ENCODE peak calls at places on chromosomes 2 and 18, in ten cellular contexts. One of them, this sample, is unnamed.

GRCh38 chr2:209638346-209638745 is 133.3 kb upstream of the UNC80 start:
- DNase-seq in Peyer's patch: no peak
- DNase-seq in H1: no peak
- DNase-seq in effector memory CD4-positive, alpha-beta T cell: no peak
- DNase-seq in CD4-positive, CD25-positive, alpha-beta regulatory T cell: no peak
- DNase-seq in WERI-Rb-1: no peak
- DNase-seq in fibroblast of lung: peak
- DNase-seq in astrocyte: peak
- DNase-seq in tibial nerve: no peak
- DNase-seq in MM.1S: no peak
- DNase-seq in this sample: no peak

GRCh38 chr2:16617282-16618266 is 48.1 kb downstream of the CYRIA start:
- DNase-seq in Peyer's patch: no peak
- DNase-seq in H1: no peak
- DNase-seq in effector memory CD4-positive, alpha-beta T cell: no peak
- DNase-seq in CD4-positive, CD25-positive, alpha-beta regulatory T cell: no peak
- DNase-seq in WERI-Rb-1: peak
- DNase-seq in fibroblast of lung: peak
- DNase-seq in astrocyte: no peak
- DNase-seq in tibial nerve: no peak
- DNase-seq in MM.1S: no peak
- DNase-seq in this sample: no peak

GRCh38 chr2:70645733-70646420 is 92.3 kb upstream of the TGFA start:
- DNase-seq in Peyer's patch: no peak
- DNase-seq in H1: no peak
- DNase-seq in effector memory CD4-positive, alpha-beta T cell: no peak
- DNase-seq in CD4-positive, CD25-positive, alpha-beta regulatory T cell: no peak
- DNase-seq in WERI-Rb-1: peak
- DNase-seq in fibroblast of lung: no peak
- DNase-seq in astrocyte: no peak
- DNase-seq in tibial nerve: no peak
- DNase-seq in MM.1S: peak
- DNase-seq in this sample: no peak

GRCh38 chr2:227395556-227395955 is 7.8 kb upstream of the SCYGR1 start:
- DNase-seq in Peyer's patch: no peak
- DNase-seq in H1: no peak
- DNase-seq in effector memory CD4-positive, alpha-beta T cell: no peak
- DNase-seq in CD4-positive, CD25-positive, alpha-beta regulatory T cell: no peak
- DNase-seq in WERI-Rb-1: no peak
- DNase-seq in fibroblast of lung: no peak
- DNase-seq in astrocyte: no peak
- DNase-seq in tibial nerve: no peak
- DNase-seq in MM.1S: no peak
- DNase-seq in this sample: no peak

GRCh38 chr2:28499298-28499697 is 3.4 kb downstream of the PLB1 start:
- DNase-seq in Peyer's patch: no peak
- DNase-seq in H1: no peak
- DNase-seq in effector memory CD4-positive, alpha-beta T cell: no peak
- DNase-seq in CD4-positive, CD25-positive, alpha-beta regulatory T cell: no peak
- DNase-seq in WERI-Rb-1: no peak
- DNase-seq in fibroblast of lung: no peak
- DNase-seq in astrocyte: no peak
- DNase-seq in tibial nerve: no peak
- DNase-seq in MM.1S: no peak
- DNase-seq in this sample: no peak

GRCh38 chr18:78736015-78736690 is 243.5 kb upstream of the SALL3 start:
- DNase-seq in Peyer's patch: no peak
- DNase-seq in H1: no peak
- DNase-seq in effector memory CD4-positive, alpha-beta T cell: no peak
- DNase-seq in CD4-positive, CD25-positive, alpha-beta regulatory T cell: no peak
- DNase-seq in WERI-Rb-1: peak
- DNase-seq in fibroblast of lung: no peak
- DNase-seq in astrocyte: no peak
- DNase-seq in tibial nerve: no peak
- DNase-seq in MM.1S: no peak
- DNase-seq in this sample: no peak

GRCh38 chr2:45843136-45843535 is 191.7 kb downstream of the PRKCE start:
- DNase-seq in Peyer's patch: peak
- DNase-seq in H1: no peak
- DNase-seq in effector memory CD4-positive, alpha-beta T cell: no peak
- DNase-seq in CD4-positive, CD25-positive, alpha-beta regulatory T cell: no peak
- DNase-seq in WERI-Rb-1: no peak
- DNase-seq in fibroblast of lung: no peak
- DNase-seq in astrocyte: no peak
- DNase-seq in tibial nerve: no peak
- DNase-seq in MM.1S: no peak
- DNase-seq in this sample: no peak

GRCh38 chr2:223093436-223093839 is 41.4 kb downstream of the KCNE4 start:
- DNase-seq in Peyer's patch: no peak
- DNase-seq in H1: no peak
- DNase-seq in effector memory CD4-positive, alpha-beta T cell: no peak
- DNase-seq in CD4-positive, CD25-positive, alpha-beta regulatory T cell: no peak
- DNase-seq in WERI-Rb-1: no peak
- DNase-seq in fibroblast of lung: peak
- DNase-seq in astrocyte: peak
- DNase-seq in tibial nerve: peak
- DNase-seq in MM.1S: no peak
- DNase-seq in this sample: no peak

DNA sequence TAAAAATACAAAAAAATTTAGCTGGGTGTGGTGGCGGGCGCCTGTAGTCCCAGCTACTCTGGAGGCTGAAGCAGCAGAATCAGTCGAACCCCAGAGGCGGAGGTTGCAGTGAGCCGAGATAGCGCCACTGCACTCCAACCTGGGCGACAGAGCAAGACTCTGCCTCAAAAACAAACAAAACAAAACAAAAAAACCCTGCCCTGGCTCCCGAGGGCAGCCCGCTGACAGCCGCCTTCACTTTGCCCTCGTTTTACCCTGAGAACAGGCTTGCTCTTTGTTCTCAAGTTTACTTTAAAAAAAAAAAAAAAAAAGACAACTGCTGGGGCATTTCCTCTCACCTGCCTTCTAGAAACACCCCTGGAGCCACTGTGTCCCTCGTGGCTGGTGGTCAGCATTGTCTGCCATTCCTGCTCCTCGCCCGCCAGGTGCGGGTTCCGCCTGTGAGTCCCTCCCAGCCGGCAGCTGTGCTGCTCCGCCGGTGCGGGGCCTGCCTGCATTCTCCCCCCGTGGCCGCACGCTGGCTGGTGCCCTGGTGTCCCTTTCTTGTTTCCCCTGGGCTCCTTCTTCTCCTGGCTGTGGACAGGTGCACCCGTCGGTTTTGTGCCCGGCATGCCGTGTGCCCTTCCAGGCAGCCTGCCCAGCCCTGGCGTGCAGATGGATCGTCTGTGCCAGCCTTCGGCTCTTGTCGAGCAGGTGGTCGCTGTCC is 105.7 kb downstream of the USP40 start:
- DNase-seq in Peyer's patch: no peak
- DNase-seq in H1: no peak
- DNase-seq in effector memory CD4-positive, alpha-beta T cell: no peak
- DNase-seq in CD4-positive, CD25-positive, alpha-beta regulatory T cell: no peak
- DNase-seq in WERI-Rb-1: no peak
- DNase-seq in fibroblast of lung: no peak
- DNase-seq in astrocyte: no peak
- DNase-seq in tibial nerve: no peak
- DNase-seq in MM.1S: no peak
- DNase-seq in this sample: no peak
- H3K27ac ChIP-seq in Peyer's patch: no peak
- H3K27ac ChIP-seq in H1: no peak
- H3K27ac ChIP-seq in effector memory CD4-positive, alpha-beta T cell: no peak
- H3K27ac ChIP-seq in CD4-positive, CD25-positive, alpha-beta regulatory T cell: no peak
- H3K27ac ChIP-seq in WERI-Rb-1: no peak
- H3K27ac ChIP-seq in fibroblast of lung: no peak
- H3K27ac ChIP-seq in astrocyte: no peak
- H3K27ac ChIP-seq in tibial nerve: no peak
- H3K27ac ChIP-seq in MM.1S: no peak
- H3K27ac ChIP-seq in this sample: peak

GRCh38 chr2:168599738-168600137 is 143.7 kb downstream of the CERS6 start:
- DNase-seq in Peyer's patch: no peak
- DNase-seq in H1: no peak
- DNase-seq in effector memory CD4-positive, alpha-beta T cell: no peak
- DNase-seq in CD4-positive, CD25-positive, alpha-beta regulatory T cell: no peak
- DNase-seq in WERI-Rb-1: no peak
- DNase-seq in fibroblast of lung: no peak
- DNase-seq in astrocyte: no peak
- DNase-seq in tibial nerve: no peak
- DNase-seq in MM.1S: no peak
- DNase-seq in this sample: no peak

GRCh38 chr2:168600970-168601369 is 144.9 kb downstream of the CERS6 start:
- DNase-seq in Peyer's patch: no peak
- DNase-seq in H1: no peak
- DNase-seq in effector memory CD4-positive, alpha-beta T cell: no peak
- DNase-seq in CD4-positive, CD25-positive, alpha-beta regulatory T cell: no peak
- DNase-seq in WERI-Rb-1: no peak
- DNase-seq in fibroblast of lung: no peak
- DNase-seq in astrocyte: no peak
- DNase-seq in tibial nerve: no peak
- DNase-seq in MM.1S: no peak
- DNase-seq in this sample: no peak

GRCh38 chr2:168603439-168603961 is 147.4 kb downstream of the CERS6 start:
- DNase-seq in Peyer's patch: no peak
- DNase-seq in H1: no peak
- DNase-seq in effector memory CD4-positive, alpha-beta T cell: no peak
- DNase-seq in CD4-positive, CD25-positive, alpha-beta regulatory T cell: no peak
- DNase-seq in WERI-Rb-1: no peak
- DNase-seq in fibroblast of lung: peak
- DNase-seq in astrocyte: no peak
- DNase-seq in tibial nerve: no peak
- DNase-seq in MM.1S: no peak
- DNase-seq in this sample: no peak

GRCh38 chr2:168602846-168603406 is 146.9 kb downstream of the CERS6 start:
- DNase-seq in Peyer's patch: no peak
- DNase-seq in H1: no peak
- DNase-seq in effector memory CD4-positive, alpha-beta T cell: no peak
- DNase-seq in CD4-positive, CD25-positive, alpha-beta regulatory T cell: no peak
- DNase-seq in WERI-Rb-1: no peak
- DNase-seq in fibroblast of lung: no peak
- DNase-seq in astrocyte: no peak
- DNase-seq in tibial nerve: no peak
- DNase-seq in MM.1S: no peak
- DNase-seq in this sample: no peak

GRCh38 chr2:168601739-168602138 is 145.7 kb downstream of the CERS6 start:
- DNase-seq in Peyer's patch: no peak
- DNase-seq in H1: no peak
- DNase-seq in effector memory CD4-positive, alpha-beta T cell: no peak
- DNase-seq in CD4-positive, CD25-positive, alpha-beta regulatory T cell: no peak
- DNase-seq in WERI-Rb-1: no peak
- DNase-seq in fibroblast of lung: no peak
- DNase-seq in astrocyte: no peak
- DNase-seq in tibial nerve: no peak
- DNase-seq in MM.1S: no peak
- DNase-seq in this sample: no peak
- H3K27ac ChIP-seq in Peyer's patch: no peak
- H3K27ac ChIP-seq in H1: no peak
- H3K27ac ChIP-seq in effector memory CD4-positive, alpha-beta T cell: no peak
- H3K27ac ChIP-seq in CD4-positive, CD25-positive, alpha-beta regulatory T cell: no peak
- H3K27ac ChIP-seq in WERI-Rb-1: no peak
- H3K27ac ChIP-seq in fibroblast of lung: no peak
- H3K27ac ChIP-seq in astrocyte: no peak
- H3K27ac ChIP-seq in tibial nerve: no peak
- H3K27ac ChIP-seq in MM.1S: no peak
- H3K27ac ChIP-seq in this sample: no peak

DNA sequence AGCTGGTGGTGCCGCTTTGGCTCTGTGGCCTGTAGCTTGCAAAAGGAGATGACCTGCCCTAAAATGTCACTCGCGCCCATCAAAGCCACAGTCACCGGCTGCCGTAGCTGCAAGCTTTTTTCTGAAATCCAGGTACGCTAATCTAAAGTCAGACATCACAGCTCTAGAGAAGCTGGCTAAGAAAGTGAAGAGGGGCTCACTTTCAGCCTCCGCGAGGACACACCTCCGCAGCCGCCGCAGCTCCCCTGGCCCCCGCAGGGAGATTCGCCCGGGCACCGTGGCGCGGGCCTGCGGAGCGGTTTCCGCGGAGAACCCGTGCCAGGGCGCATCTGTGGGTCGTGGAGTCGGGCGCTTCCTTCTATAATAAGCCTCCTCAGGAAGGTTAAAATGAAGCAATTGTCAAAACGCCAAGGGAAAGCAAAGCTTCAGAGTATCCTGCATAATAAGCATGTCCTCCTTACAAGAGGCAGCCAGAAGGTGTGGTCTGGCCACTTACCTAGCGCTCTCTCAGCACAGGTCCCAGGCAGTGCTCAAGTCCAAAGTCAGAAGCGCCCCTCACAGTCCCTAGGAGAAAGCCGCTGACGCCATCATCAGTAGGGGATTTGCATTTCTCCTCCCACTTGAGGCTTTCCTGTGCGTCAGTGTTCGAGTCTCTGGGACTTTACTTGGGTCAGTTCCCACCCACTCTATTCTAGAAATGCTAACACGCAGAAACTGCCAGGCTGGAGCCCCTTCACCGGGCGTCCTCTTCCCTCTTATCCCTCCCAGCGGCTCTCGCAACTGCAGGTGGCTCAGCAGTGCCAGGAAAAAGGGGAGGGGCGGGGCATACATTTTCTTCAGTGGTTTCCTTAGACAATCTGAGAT is at the start of gene STAT4:
- DNase-seq in Peyer's patch: peak
- DNase-seq in H1: peak
- DNase-seq in effector memory CD4-positive, alpha-beta T cell: peak
- DNase-seq in CD4-positive, CD25-positive, alpha-beta regulatory T cell: peak
- DNase-seq in WERI-Rb-1: no peak
- DNase-seq in fibroblast of lung: peak
- DNase-seq in astrocyte: peak
- DNase-seq in tibial nerve: no peak
- DNase-seq in MM.1S: peak
- DNase-seq in this sample: no peak
- H3K27ac ChIP-seq in Peyer's patch: peak
- H3K27ac ChIP-seq in H1: no peak
- H3K27ac ChIP-seq in effector memory CD4-positive, alpha-beta T cell: peak
- H3K27ac ChIP-seq in CD4-positive, CD25-positive, alpha-beta regulatory T cell: peak
- H3K27ac ChIP-seq in WERI-Rb-1: no peak
- H3K27ac ChIP-seq in fibroblast of lung: no peak
- H3K27ac ChIP-seq in astrocyte: no peak
- H3K27ac ChIP-seq in tibial nerve: peak
- H3K27ac ChIP-seq in MM.1S: peak
- H3K27ac ChIP-seq in this sample: peak

GRCh38 chr2:86383844-86384243 is 46.4 kb upstream of the REEP1 start:
- DNase-seq in Peyer's patch: no peak
- DNase-seq in H1: no peak
- DNase-seq in effector memory CD4-positive, alpha-beta T cell: no peak
- DNase-seq in CD4-positive, CD25-positive, alpha-beta regulatory T cell: no peak
- DNase-seq in WERI-Rb-1: no peak
- DNase-seq in fibroblast of lung: peak
- DNase-seq in astrocyte: peak
- DNase-seq in tibial nerve: no peak
- DNase-seq in MM.1S: no peak
- DNase-seq in this sample: no peak

GRCh38 chr2:86382698-86383097 is 45.3 kb upstream of the REEP1 start:
- DNase-seq in Peyer's patch: no peak
- DNase-seq in H1: no peak
- DNase-seq in effector memory CD4-positive, alpha-beta T cell: no peak
- DNase-seq in CD4-positive, CD25-positive, alpha-beta regulatory T cell: no peak
- DNase-seq in WERI-Rb-1: no peak
- DNase-seq in fibroblast of lung: no peak
- DNase-seq in astrocyte: no peak
- DNase-seq in tibial nerve: no peak
- DNase-seq in MM.1S: no peak
- DNase-seq in this sample: no peak

GRCh38 chr2:86378469-86378868 is 41.0 kb upstream of the REEP1 start:
- DNase-seq in Peyer's patch: no peak
- DNase-seq in H1: no peak
- DNase-seq in effector memory CD4-positive, alpha-beta T cell: no peak
- DNase-seq in CD4-positive, CD25-positive, alpha-beta regulatory T cell: no peak
- DNase-seq in WERI-Rb-1: no peak
- DNase-seq in fibroblast of lung: no peak
- DNase-seq in astrocyte: no peak
- DNase-seq in tibial nerve: no peak
- DNase-seq in MM.1S: no peak
- DNase-seq in this sample: no peak

DNA sequence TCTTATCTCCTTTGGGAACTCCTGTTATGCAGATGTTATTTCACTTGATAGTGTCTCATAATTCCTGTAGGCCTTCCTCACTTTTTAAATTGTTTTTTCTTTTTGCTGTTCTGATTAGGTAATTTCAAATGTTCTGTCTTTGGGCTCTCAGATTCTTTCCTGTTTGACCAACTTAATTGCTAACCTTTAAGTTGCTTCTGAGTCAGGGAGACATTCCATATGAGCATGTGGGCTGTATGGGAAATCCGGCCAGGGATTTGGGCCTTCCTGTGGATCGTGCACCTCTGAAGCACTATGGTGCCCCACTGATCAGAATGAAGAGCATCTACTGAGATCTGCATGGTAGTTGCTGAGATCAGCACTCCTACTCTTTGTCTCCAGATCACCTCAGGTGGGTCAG is 44.7 kb upstream of the REEP1 start:
- DNase-seq in Peyer's patch: no peak
- DNase-seq in H1: no peak
- DNase-seq in effector memory CD4-positive, alpha-beta T cell: no peak
- DNase-seq in CD4-positive, CD25-positive, alpha-beta regulatory T cell: no peak
- DNase-seq in WERI-Rb-1: no peak
- DNase-seq in fibroblast of lung: no peak
- DNase-seq in astrocyte: no peak
- DNase-seq in tibial nerve: no peak
- DNase-seq in MM.1S: no peak
- DNase-seq in this sample: no peak
- H3K27ac ChIP-seq in Peyer's patch: no peak
- H3K27ac ChIP-seq in H1: no peak
- H3K27ac ChIP-seq in effector memory CD4-positive, alpha-beta T cell: no peak
- H3K27ac ChIP-seq in CD4-positive, CD25-positive, alpha-beta regulatory T cell: no peak
- H3K27ac ChIP-seq in WERI-Rb-1: no peak
- H3K27ac ChIP-seq in fibroblast of lung: no peak
- H3K27ac ChIP-seq in astrocyte: no peak
- H3K27ac ChIP-seq in tibial nerve: no peak
- H3K27ac ChIP-seq in MM.1S: no peak
- H3K27ac ChIP-seq in this sample: no peak

This sample was measured in caudate nucleus.